ENCODE peak calls at places on chromosomes 1 and 21, in six cellular contexts. Q is mucosa of gallbladder, I is occipital lobe, H is amniotic stem cell, Z is NCI-H1436, E is brain microvascular endothelial cell. N is an unnamed sample.
A peak's percentile ranks its signal among the peaks of the same experiment; 100 is the strongest.

GRCh38 chr1:156200062-156200461 is 6.2 kb downstream of the SLC25A44 start:
- DNase-seq in E (no peak), H (no peak), Q (no peak), Z (no peak), I (no peak), N (no peak)

GRCh38 chr1:12505176-12505575 is 112.8 kb downstream of the DHRS3 start:
- DNase-seq in E (no peak), Z (no peak), H (no peak), Q (no peak), I (no peak), N (no peak)

GRCh38 chr1:41673806-41674205 is 189.3 kb upstream of the EDN2 start:
- DNase-seq in H (no peak), E (no peak), Q (no peak), Z (no peak), I (no peak), N (no peak)

GRCh38 chr1:2334883-2335534 is 56.3 kb downstream of the MORN1 start:
- DNase-seq in Q (no peak), H (no peak), Z (no peak), I (no peak), E (no peak), N (no peak)

GRCh38 chr1:15417365-15417934 is 7.8 kb downstream of the EFHD2 start:
- DNase-seq in Q (peak; percentile 57), H (peak; percentile 41), I (no peak), E (peak; percentile 62), Z (no peak), N (peak; percentile 85)

GRCh38 chr1:147840909-147841308 is 61.7 kb upstream of the GJA8 start:
- DNase-seq in E (peak; percentile 14), Q (no peak), I (no peak), H (no peak), Z (no peak), N (no peak)

GRCh38 chr1:25997759-25998074 is at the start of gene PAFAH2:
- DNase-seq in H (no peak), E (no peak), Q (no peak), I (no peak), Z (no peak), N (no peak)

GRCh38 chr21:34644815-34645214 is 24.0 kb upstream of the CLIC6 start:
- DNase-seq in Z (no peak), Q (no peak), I (no peak), E (no peak), H (no peak), N (no peak)

GRCh38 chr1:21831454-21831970 is 19.4 kb downstream of the LDLRAD2 start:
- DNase-seq in Q (no peak), Z (no peak), E (no peak), H (no peak), I (no peak), N (no peak)

GRCh38 chr1:226575436-226576390 is 27.1 kb downstream of the STUM start:
- DNase-seq in E (no peak), Z (peak; percentile 71), Q (no peak), I (no peak), H (no peak), N (no peak)

GRCh38 chr1:235090406-235091069 is 38.1 kb downstream of the TOMM20 start:
- DNase-seq in Q (no peak), E (no peak), H (no peak), Z (no peak), I (no peak), N (no peak)

GRCh38 chr1:11215018-11216005 is 26.2 kb downstream of the ANGPTL7 start:
- DNase-seq in Q (no peak), I (no peak), E (no peak), H (no peak), Z (no peak), N (no peak)

GRCh38 chr21:34105947-34106541 is 32.7 kb downstream of the MRPS6 start:
- DNase-seq in Z (no peak), H (no peak), E (no peak), Q (no peak), I (no peak), N (no peak)

GRCh38 chr1:73160759-73161158 is 878.4 kb upstream of the NEGR1 start:
- DNase-seq in E (no peak), Z (no peak), Q (no peak), I (no peak), H (no peak), N (no peak)

GRCh38 chr21:31173881-31174555 is 135.7 kb upstream of the KRTAP19-8 start:
- DNase-seq in H (no peak), Z (no peak), E (no peak), Q (peak; percentile 26), I (peak; percentile 53), N (no peak)

GRCh38 chr1:21338568-21339401 is 48.5 kb upstream of the ECE1 start:
- DNase-seq in H (no peak), I (no peak), E (no peak), Z (peak; percentile 46), Q (peak; percentile 63), N (no peak)

GRCh38 chr1:200542162-200542561 is 78.4 kb downstream of the KIF14 start:
- DNase-seq in E (no peak), H (no peak), I (no peak), Q (no peak), Z (no peak), N (no peak)

GRCh38 chr1:156601122-156601830 is at the start of gene GPATCH4:
- DNase-seq in I (peak; percentile 85), Q (peak; percentile 79), Z (peak; percentile 41), E (peak; percentile 94), H (peak; percentile 91), N (peak; percentile 70)

GRCh38 chr1:107704911-107705310 is 260.1 kb downstream of the VAV3 start:
- DNase-seq in H (no peak), Z (no peak), E (no peak), Q (no peak), I (no peak), N (no peak)

GRCh38 chr1:233477359-233477758 is 136.5 kb upstream of the KCNK1 start:
- DNase-seq in I (no peak), H (no peak), Q (no peak), E (no peak), Z (no peak), N (no peak)

N was measured in RCC 7860.